ENCODE peak calls at places on chromosomes 2 and 18, in seven cellular contexts. One of them, this sample, is unnamed.

GRCh38 chr2:120231974-120232635 is 8.9 kb upstream of the TMEM185B start:
- DNase-seq in GM23338: no peak
- DNase-seq in GM12865: peak
- DNase-seq in esophagus squamous epithelium: no peak
- DNase-seq in GM12878: peak
- DNase-seq in WERI-Rb-1: no peak
- DNase-seq in fibroblast of mammary gland: peak
- DNase-seq in this sample: no peak

GRCh38 chr2:10297950-10298349 is 4.8 kb upstream of the HPCAL1 start:
- DNase-seq in GM12878: no peak
- DNase-seq in WERI-Rb-1: no peak
- DNase-seq in fibroblast of mammary gland: peak
- DNase-seq in esophagus squamous epithelium: no peak
- DNase-seq in GM12865: no peak
- DNase-seq in GM23338: no peak
- DNase-seq in this sample: peak

GRCh38 chr2:37388074-37388473 is 43.6 kb downstream of the QPCT start:
- DNase-seq in GM12865: no peak
- DNase-seq in esophagus squamous epithelium: no peak
- DNase-seq in GM12878: no peak
- DNase-seq in fibroblast of mammary gland: peak
- DNase-seq in GM23338: no peak
- DNase-seq in WERI-Rb-1: no peak
- DNase-seq in this sample: peak

GRCh38 chr2:102943251-102943650 is 181.4 kb downstream of the TMEM182 start:
- DNase-seq in GM23338: no peak
- DNase-seq in GM12878: no peak
- DNase-seq in esophagus squamous epithelium: no peak
- DNase-seq in fibroblast of mammary gland: no peak
- DNase-seq in WERI-Rb-1: no peak
- DNase-seq in GM12865: no peak
- DNase-seq in this sample: no peak

GRCh38 chr2:84169871-84170270 is 289.2 kb downstream of the SUCLG1 start:
- DNase-seq in GM23338: no peak
- DNase-seq in WERI-Rb-1: peak
- DNase-seq in fibroblast of mammary gland: no peak
- DNase-seq in GM12878: no peak
- DNase-seq in GM12865: no peak
- DNase-seq in esophagus squamous epithelium: no peak
- DNase-seq in this sample: no peak

GRCh38 chr2:145431181-145431951 is 911.4 kb upstream of the ZEB2 start:
- DNase-seq in esophagus squamous epithelium: no peak
- DNase-seq in fibroblast of mammary gland: no peak
- DNase-seq in GM12865: no peak
- DNase-seq in GM23338: peak
- DNase-seq in GM12878: no peak
- DNase-seq in WERI-Rb-1: peak
- DNase-seq in this sample: peak

GRCh38 chr2:29367986-29368677 is 252.9 kb downstream of the CLIP4 start:
- DNase-seq in fibroblast of mammary gland: no peak
- DNase-seq in GM12865: no peak
- DNase-seq in GM23338: no peak
- DNase-seq in WERI-Rb-1: no peak
- DNase-seq in GM12878: no peak
- DNase-seq in esophagus squamous epithelium: no peak
- DNase-seq in this sample: no peak

GRCh38 chr2:71667256-71668182 is 214.2 kb downstream of the DYSF start:
- DNase-seq in esophagus squamous epithelium: no peak
- DNase-seq in GM23338: no peak
- DNase-seq in fibroblast of mammary gland: no peak
- DNase-seq in GM12865: no peak
- DNase-seq in WERI-Rb-1: no peak
- DNase-seq in GM12878: no peak
- DNase-seq in this sample: no peak

GRCh38 chr2:44804406-44805235 is 136.9 kb upstream of the SIX3 start:
- DNase-seq in esophagus squamous epithelium: no peak
- DNase-seq in WERI-Rb-1: no peak
- DNase-seq in GM12865: no peak
- DNase-seq in GM12878: no peak
- DNase-seq in fibroblast of mammary gland: no peak
- DNase-seq in GM23338: peak
- DNase-seq in this sample: no peak

GRCh38 chr2:74999464-74999863 is 41.0 kb downstream of the POLE4 start:
- DNase-seq in esophagus squamous epithelium: no peak
- DNase-seq in fibroblast of mammary gland: no peak
- DNase-seq in GM12878: no peak
- DNase-seq in GM23338: no peak
- DNase-seq in WERI-Rb-1: no peak
- DNase-seq in GM12865: no peak
- DNase-seq in this sample: no peak

GRCh38 chr2:163565192-163565591 is 170.6 kb downstream of the FIGN start:
- DNase-seq in esophagus squamous epithelium: no peak
- DNase-seq in GM12865: no peak
- DNase-seq in fibroblast of mammary gland: peak
- DNase-seq in GM12878: no peak
- DNase-seq in WERI-Rb-1: no peak
- DNase-seq in GM23338: no peak
- DNase-seq in this sample: no peak

GRCh38 chr2:28366496-28367282 is 26.0 kb upstream of the FOSL2 start:
- DNase-seq in GM23338: no peak
- DNase-seq in WERI-Rb-1: no peak
- DNase-seq in fibroblast of mammary gland: no peak
- DNase-seq in esophagus squamous epithelium: no peak
- DNase-seq in GM12878: no peak
- DNase-seq in GM12865: no peak
- DNase-seq in this sample: peak

GRCh38 chr18:52484977-52485376 is 145.0 kb downstream of the DCC start:
- DNase-seq in GM12878: no peak
- DNase-seq in fibroblast of mammary gland: no peak
- DNase-seq in WERI-Rb-1: no peak
- DNase-seq in GM12865: no peak
- DNase-seq in esophagus squamous epithelium: no peak
- DNase-seq in GM23338: no peak
- DNase-seq in this sample: no peak

GRCh38 chr2:175855236-175855635 is 146.8 kb downstream of the LNPK start:
- DNase-seq in GM12865: no peak
- DNase-seq in esophagus squamous epithelium: no peak
- DNase-seq in WERI-Rb-1: no peak
- DNase-seq in fibroblast of mammary gland: no peak
- DNase-seq in GM23338: no peak
- DNase-seq in GM12878: no peak
- DNase-seq in this sample: no peak

GRCh38 chr2:237298323-237299118 is 115.4 kb downstream of the COL6A3 start:
- DNase-seq in WERI-Rb-1: no peak
- DNase-seq in GM12865: no peak
- DNase-seq in GM12878: no peak
- DNase-seq in GM23338: no peak
- DNase-seq in fibroblast of mammary gland: peak
- DNase-seq in esophagus squamous epithelium: no peak
- DNase-seq in this sample: peak

GRCh38 chr2:109279243-109279860 is 150.3 kb downstream of the SH3RF3 start:
- DNase-seq in fibroblast of mammary gland: peak
- DNase-seq in GM23338: peak
- DNase-seq in WERI-Rb-1: no peak
- DNase-seq in esophagus squamous epithelium: no peak
- DNase-seq in GM12878: no peak
- DNase-seq in GM12865: no peak
- DNase-seq in this sample: no peak

GRCh38 chr2:223882715-223883114 is 45.3 kb upstream of the AP1S3 start:
- DNase-seq in GM23338: no peak
- DNase-seq in GM12878: no peak
- DNase-seq in esophagus squamous epithelium: no peak
- DNase-seq in GM12865: no peak
- DNase-seq in WERI-Rb-1: no peak
- DNase-seq in fibroblast of mammary gland: no peak
- DNase-seq in this sample: no peak

GRCh38 chr2:223889133-223889769 is 51.9 kb upstream of the AP1S3 start:
- DNase-seq in fibroblast of mammary gland: peak
- DNase-seq in WERI-Rb-1: no peak
- DNase-seq in GM23338: no peak
- DNase-seq in esophagus squamous epithelium: no peak
- DNase-seq in GM12865: no peak
- DNase-seq in GM12878: no peak
- DNase-seq in this sample: no peak

GRCh38 chr2:223884399-223884798 is 47.0 kb upstream of the AP1S3 start:
- DNase-seq in fibroblast of mammary gland: peak
- DNase-seq in GM12865: peak
- DNase-seq in esophagus squamous epithelium: no peak
- DNase-seq in WERI-Rb-1: no peak
- DNase-seq in GM12878: peak
- DNase-seq in GM23338: no peak
- DNase-seq in this sample: no peak

GRCh38 chr2:223887127-223887526 is 49.7 kb upstream of the AP1S3 start:
- DNase-seq in WERI-Rb-1: no peak
- DNase-seq in GM12878: no peak
- DNase-seq in GM12865: no peak
- DNase-seq in fibroblast of mammary gland: no peak
- DNase-seq in esophagus squamous epithelium: no peak
- DNase-seq in GM23338: no peak
- DNase-seq in this sample: no peak

GRCh38 chr2:223888251-223888650 is 50.9 kb upstream of the AP1S3 start:
- DNase-seq in WERI-Rb-1: no peak
- DNase-seq in GM12878: no peak
- DNase-seq in fibroblast of mammary gland: no peak
- DNase-seq in esophagus squamous epithelium: no peak
- DNase-seq in GM12865: no peak
- DNase-seq in GM23338: no peak
- DNase-seq in this sample: no peak
- H3K4me3 ChIP-seq in WERI-Rb-1: no peak
- H3K4me3 ChIP-seq in GM12878: no peak
- H3K4me3 ChIP-seq in fibroblast of mammary gland: no peak
- H3K4me3 ChIP-seq in esophagus squamous epithelium: no peak
- H3K4me3 ChIP-seq in GM12865: no peak
- H3K4me3 ChIP-seq in GM23338: no peak
- H3K4me3 ChIP-seq in this sample: no peak

GRCh38 chr2:147873859-147874483 is 29.1 kb downstream of the ACVR2A start:
- DNase-seq in fibroblast of mammary gland: no peak
- DNase-seq in WERI-Rb-1: no peak
- DNase-seq in GM23338: no peak
- DNase-seq in GM12878: no peak
- DNase-seq in esophagus squamous epithelium: no peak
- DNase-seq in GM12865: no peak
- DNase-seq in this sample: no peak
- H3K4me3 ChIP-seq in fibroblast of mammary gland: no peak
- H3K4me3 ChIP-seq in WERI-Rb-1: no peak
- H3K4me3 ChIP-seq in GM23338: no peak
- H3K4me3 ChIP-seq in GM12878: no peak
- H3K4me3 ChIP-seq in esophagus squamous epithelium: no peak
- H3K4me3 ChIP-seq in GM12865: no peak
- H3K4me3 ChIP-seq in this sample: no peak

DNA sequence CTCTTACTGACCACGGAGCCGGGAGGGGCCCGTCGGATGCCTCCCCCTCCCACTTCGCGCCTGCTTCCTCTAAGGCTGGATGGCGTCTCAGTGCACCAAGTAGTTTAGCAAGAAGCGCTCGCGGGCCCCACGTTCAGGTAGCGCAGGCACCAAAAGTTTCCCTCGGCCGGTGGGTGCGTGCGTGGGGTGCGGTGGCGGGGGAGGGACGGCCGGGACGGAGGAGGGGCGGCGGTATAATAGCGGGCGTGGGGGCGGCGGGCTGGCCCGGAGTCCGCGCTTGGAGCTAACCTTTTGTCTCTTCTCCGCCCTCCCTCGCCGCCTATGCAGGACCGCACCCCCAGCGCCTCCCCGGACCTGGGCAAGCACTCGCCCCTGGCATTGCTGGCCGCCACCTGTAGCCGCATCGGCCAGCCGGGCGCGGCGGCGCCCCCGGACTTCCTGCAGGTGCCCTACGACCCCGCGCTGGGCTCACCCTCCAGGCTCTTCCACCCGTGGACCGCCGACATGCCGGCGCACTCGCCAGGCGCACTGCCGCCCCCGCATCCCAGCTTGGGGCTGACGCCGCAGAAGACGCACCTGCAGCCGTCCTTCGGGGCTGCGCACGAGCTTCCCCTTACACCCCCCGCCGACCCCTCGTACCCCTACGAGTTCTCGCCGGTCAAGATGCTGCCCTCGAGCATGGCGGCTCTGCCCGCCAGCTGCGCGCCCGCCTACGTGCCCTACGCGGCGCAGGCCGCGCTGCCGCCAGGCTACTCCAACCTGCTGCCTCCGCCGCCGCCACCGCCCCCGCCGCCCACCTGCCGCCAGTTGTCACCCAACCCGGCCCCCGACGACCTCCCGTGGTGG is 1.0 kb downstream of the SP5 start:
- DNase-seq in GM12878: no peak
- DNase-seq in GM12865: no peak
- DNase-seq in fibroblast of mammary gland: no peak
- DNase-seq in esophagus squamous epithelium: no peak
- DNase-seq in WERI-Rb-1: no peak
- DNase-seq in GM23338: peak
- DNase-seq in this sample: no peak
- H3K4me3 ChIP-seq in GM12878: no peak
- H3K4me3 ChIP-seq in GM12865: no peak
- H3K4me3 ChIP-seq in fibroblast of mammary gland: no peak
- H3K4me3 ChIP-seq in esophagus squamous epithelium: peak
- H3K4me3 ChIP-seq in WERI-Rb-1: peak
- H3K4me3 ChIP-seq in GM23338: peak
- H3K4me3 ChIP-seq in this sample: peak

GRCh38 chr2:9002637-9003365 is 683 bp downstream of the MBOAT2 start:
- DNase-seq in esophagus squamous epithelium: no peak
- DNase-seq in GM12865: no peak
- DNase-seq in fibroblast of mammary gland: no peak
- DNase-seq in GM23338: peak
- DNase-seq in GM12878: no peak
- DNase-seq in WERI-Rb-1: peak
- DNase-seq in this sample: no peak

GRCh38 chr2:9000442-9000841 is 3.0 kb downstream of the MBOAT2 start:
- DNase-seq in fibroblast of mammary gland: no peak
- DNase-seq in GM12865: no peak
- DNase-seq in esophagus squamous epithelium: no peak
- DNase-seq in WERI-Rb-1: no peak
- DNase-seq in GM23338: no peak
- DNase-seq in GM12878: no peak
- DNase-seq in this sample: no peak

GRCh38 chr2:9001229-9001628 is 2.3 kb downstream of the MBOAT2 start:
- DNase-seq in GM12878: no peak
- DNase-seq in fibroblast of mammary gland: peak
- DNase-seq in esophagus squamous epithelium: no peak
- DNase-seq in GM23338: no peak
- DNase-seq in GM12865: no peak
- DNase-seq in WERI-Rb-1: no peak
- DNase-seq in this sample: peak

GRCh38 chr2:9002313-9002636 is 1.2 kb downstream of the MBOAT2 start:
- DNase-seq in fibroblast of mammary gland: no peak
- DNase-seq in esophagus squamous epithelium: no peak
- DNase-seq in GM12878: no peak
- DNase-seq in WERI-Rb-1: no peak
- DNase-seq in GM23338: no peak
- DNase-seq in GM12865: no peak
- DNase-seq in this sample: no peak

DNA sequence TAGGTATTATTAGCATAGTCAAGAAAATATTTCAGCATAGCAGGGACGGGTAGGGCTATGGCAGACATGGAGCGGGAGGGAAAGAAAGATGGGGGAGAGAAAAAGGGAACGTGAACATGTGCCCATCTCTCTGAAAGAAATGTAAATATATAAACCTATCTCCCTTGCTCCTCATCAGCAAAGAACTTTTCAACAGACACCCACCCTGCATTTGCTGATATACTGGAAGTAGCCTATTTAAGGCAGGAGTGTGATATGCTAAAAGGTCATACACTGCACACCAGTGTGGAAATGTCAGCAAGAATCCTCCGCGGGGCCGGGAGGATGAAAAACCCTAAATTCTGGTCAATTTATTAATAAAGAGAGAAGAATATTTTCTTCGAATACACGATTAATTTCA is 1.7 kb downstream of the MBOAT2 start:
- DNase-seq in esophagus squamous epithelium: no peak
- DNase-seq in WERI-Rb-1: no peak
- DNase-seq in GM23338: no peak
- DNase-seq in GM12865: no peak
- DNase-seq in fibroblast of mammary gland: no peak
- DNase-seq in GM12878: no peak
- DNase-seq in this sample: no peak
- H3K4me3 ChIP-seq in esophagus squamous epithelium: peak
- H3K4me3 ChIP-seq in WERI-Rb-1: no peak
- H3K4me3 ChIP-seq in GM23338: peak
- H3K4me3 ChIP-seq in GM12865: no peak
- H3K4me3 ChIP-seq in fibroblast of mammary gland: no peak
- H3K4me3 ChIP-seq in GM12878: peak
- H3K4me3 ChIP-seq in this sample: peak